ENCODE peak calls at places on chromosomes 12 and 14, in eight cellular contexts. C is endothelial cell of umbilical vein; X is H1; S is fibroblast of lung; T is CD8-positive, alpha-beta memory T cell; V is right lobe of liver; N is HepG2; M is right atrium auricular region. G is an unnamed sample.
A peak's percentile ranks its signal among the peaks of the same experiment; 100 is the strongest.

GRCh38 chr12:1126089-1126488 is 135.1 kb downstream of the ERC1 start:
- DNase-seq in C (no peak), X (no peak), S (no peak), T (peak; percentile 11), V (no peak), N (no peak), M (no peak), G (peak; percentile 14)

GRCh38 chr14:87935895-87936294 is 57.1 kb downstream of the GALC start:
- DNase-seq in C (no peak), X (no peak), S (no peak), T (no peak), V (no peak), N (no peak), M (no peak), G (no peak)

GRCh38 chr14:68771631-68772030 is 21.2 kb downstream of the ZFP36L1 start:
- DNase-seq in C (peak; percentile 90), X (no peak), S (no peak), T (no peak), V (no peak), N (no peak), M (no peak), G (peak; percentile 23)

GRCh38 chr12:11695321-11695720 is 45.8 kb downstream of the ETV6 start:
- DNase-seq in C (no peak), X (no peak), S (peak; percentile 47), T (no peak), V (no peak), N (no peak), M (no peak), G (no peak)

GRCh38 chr14:90940318-90940962 is 120.0 kb downstream of the RPS6KA5 start:
- DNase-seq in C (no peak), X (no peak), S (no peak), T (no peak), V (no peak), N (no peak), M (no peak), G (no peak)

GRCh38 chr14:51224551-51224950 is 15.5 kb upstream of the TMX1 start:
- DNase-seq in C (no peak), X (no peak), S (no peak), T (no peak), V (no peak), N (no peak), M (no peak), G (no peak)

GRCh38 chr12:107497231-107497630 is 188.4 kb upstream of the PWP1 start:
- DNase-seq in C (no peak), X (no peak), S (no peak), T (no peak), V (no peak), N (no peak), M (no peak), G (no peak)

GRCh38 chr12:26878661-26879119 is 45.7 kb upstream of the ITPR2 start:
- DNase-seq in C (peak; percentile 93), X (no peak), S (no peak), T (no peak), V (peak; percentile 92), N (no peak), M (peak; percentile 70), G (no peak)

DNA sequence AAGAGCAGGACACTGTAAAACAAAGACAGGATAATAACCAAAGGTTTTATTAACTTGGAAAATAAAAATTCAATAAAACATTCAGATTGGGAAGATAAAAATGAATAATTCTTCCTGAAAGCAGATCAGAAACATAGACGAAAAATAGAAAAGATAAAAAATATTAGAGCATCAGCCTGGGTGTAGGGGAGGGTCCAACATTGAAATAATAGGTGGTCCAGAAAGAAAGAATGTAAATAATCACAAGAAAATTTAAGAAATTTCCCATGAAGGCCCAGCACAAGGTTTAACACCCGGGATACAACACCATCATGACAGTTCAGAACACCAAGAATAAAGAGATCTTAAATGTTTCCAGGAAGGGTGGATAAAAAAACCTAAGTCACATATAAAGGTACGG is 31.0 kb upstream of the DICER1 start:
- DNase-seq in C (no peak), X (no peak), S (no peak), T (no peak), V (no peak), N (no peak), M (no peak), G (no peak)
- H3K4me1 ChIP-seq in C (peaks cover 37% of the 10 kb centered on the region), X (no peaks in the 10 kb centered on the region), S (peaks cover 2% of the 10 kb centered on the region), T (no peaks in the 10 kb centered on the region), V (peaks cover 33% of the 10 kb centered on the region), N (peaks cover 22% of the 10 kb centered on the region), M (no peaks in the 10 kb centered on the region), G (no peaks in the 10 kb centered on the region)

GRCh38 chr12:69688021-69688420 is 11.1 kb downstream of the BEST3 start:
- DNase-seq in C (peak; percentile 74), X (no peak), S (no peak), T (no peak), V (no peak), N (peak; percentile 6), M (no peak), G (no peak)

GRCh38 chr12:69686731-69687130 is 12.4 kb downstream of the BEST3 start:
- DNase-seq in C (peak; percentile 19), X (no peak), S (no peak), T (no peak), V (no peak), N (no peak), M (no peak), G (no peak)

GRCh38 chr12:69685810-69686209 is 13.3 kb downstream of the BEST3 start:
- DNase-seq in C (peak; percentile 8), X (no peak), S (peak; percentile 2), T (no peak), V (no peak), N (no peak), M (no peak), G (no peak)

GRCh38 chr12:69688496-69689427 is 10.3 kb downstream of the BEST3 start:
- DNase-seq in C (peak; percentile 96), X (peak; percentile 58), S (peak; percentile 84), T (no peak), V (peak; percentile 62), N (peak; percentile 44), M (peak; percentile 70), G (no peak)

DNA sequence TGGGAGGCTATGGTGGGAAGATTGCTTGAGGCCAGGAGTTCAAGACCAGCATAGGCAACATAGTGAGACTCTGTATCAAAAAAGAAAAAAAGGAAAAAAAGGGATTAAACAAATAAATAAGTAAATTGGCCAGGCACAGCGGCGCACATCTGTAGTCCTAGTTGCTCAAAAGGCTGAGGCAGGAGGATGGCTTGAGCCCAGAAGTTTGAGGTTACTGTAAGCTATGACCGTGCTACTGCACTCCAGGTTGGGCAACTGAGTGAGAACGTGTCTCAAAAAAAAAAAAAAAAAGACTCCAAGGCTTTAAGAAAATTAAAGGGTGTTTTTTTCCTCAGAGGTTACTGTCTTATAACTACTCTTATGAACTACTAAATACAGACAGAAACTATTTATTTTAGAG is 11.7 kb downstream of the BEST3 start:
- DNase-seq in C (no peak), X (no peak), S (peak; percentile 31), T (no peak), V (no peak), N (no peak), M (no peak), G (no peak)
- H3K27ac ChIP-seq in C (no peak overlapping the region), X (no peak overlapping the region), S (no peak overlapping the region), T (no peak overlapping the region), V (no peak overlapping the region), N (no peak overlapping the region), M (no peak overlapping the region), G (no peak overlapping the region)

GRCh38 chr14:31142455-31143087 is 65.0 kb downstream of the HECTD1 start:
- DNase-seq in C (no peak), X (no peak), S (no peak), T (no peak), V (no peak), N (no peak), M (no peak), G (no peak)
- H3K36me3 ChIP-seq in C (peaks cover 28% of the 10 kb centered on the region), X (peaks cover 6% of the 10 kb centered on the region), S (peaks cover 8% of the 10 kb centered on the region), T (peaks cover 11% of the 10 kb centered on the region), V (peaks cover 99% of the 10 kb centered on the region), N (peaks cover 46% of the 10 kb centered on the region), M (peaks cover 83% of the 10 kb centered on the region), G (peaks cover 33% of the 10 kb centered on the region)

DNA sequence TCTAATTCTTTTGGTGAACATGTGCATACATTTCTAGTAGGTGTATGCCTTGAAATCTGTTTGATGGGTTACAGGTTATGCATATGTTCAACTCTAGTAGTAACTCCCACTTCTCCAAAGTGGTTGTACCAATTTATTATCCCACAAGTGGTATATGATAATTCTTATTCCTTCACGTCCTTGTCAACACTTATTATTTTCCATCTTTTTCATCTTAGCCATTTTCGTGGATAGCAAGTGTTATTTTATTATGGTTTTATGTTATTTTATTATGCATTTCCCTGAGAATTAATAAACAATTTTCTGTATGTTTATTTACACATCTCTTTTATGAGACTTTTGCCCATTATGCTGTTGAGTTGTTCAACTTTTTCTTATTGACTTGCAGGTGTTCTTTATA is 11.2 kb upstream of the AMIGO2 start:
- DNase-seq in C (no peak), X (no peak), S (no peak), T (no peak), V (no peak), N (no peak), M (no peak), G (no peak)
- H3K4me1 ChIP-seq in C (peaks cover 32% of the 10 kb centered on the region), X (no peaks in the 10 kb centered on the region), S (peaks cover 13% of the 10 kb centered on the region), T (peaks cover 9% of the 10 kb centered on the region), V (no peaks in the 10 kb centered on the region), N (peaks cover 27% of the 10 kb centered on the region), M (no peaks in the 10 kb centered on the region), G (peaks cover 4% of the 10 kb centered on the region)

GRCh38 chr12:88578821-88579518 is 1.3 kb downstream of the KITLG start:
- DNase-seq in C (peak; percentile 49), X (peak; percentile 57), S (no peak), T (no peak), V (no peak), N (peak; percentile 37), M (no peak), G (no peak)

GRCh38 chr12:88577537-88577936 is 2.7 kb downstream of the KITLG start:
- DNase-seq in C (peak; percentile 31), X (no peak), S (no peak), T (no peak), V (no peak), N (no peak), M (no peak), G (no peak)

GRCh38 chr12:88578274-88578673 is 2.0 kb downstream of the KITLG start:
- DNase-seq in C (peak; percentile 39), X (no peak), S (no peak), T (no peak), V (no peak), N (peak; percentile 29), M (no peak), G (no peak)

GRCh38 chr12:88579572-88579940 is 715 bp downstream of the KITLG start:
- DNase-seq in C (no peak), X (peak; percentile 63), S (no peak), T (no peak), V (peak; percentile 63), N (no peak), M (no peak), G (no peak)

GRCh38 chr12:88579941-88580871 is at the start of gene KITLG:
- DNase-seq in C (peak; percentile 88), X (peak; percentile 88), S (peak; percentile 91), T (no peak), V (peak; percentile 85), N (peak; percentile 56), M (peak; percentile 83), G (no peak)
- H3K27ac ChIP-seq in C (peak within 1 kb of the TSS; percentile 37), X (peak within 1 kb of the TSS; percentile 19), S (peak within 1 kb of the TSS; percentile 74), T (no peak within 1 kb of the TSS), V (no peak within 1 kb of the TSS), N (no peak within 1 kb of the TSS), M (peak within 1 kb of the TSS; percentile 63), G (no peak within 1 kb of the TSS)

GRCh38 chr12:56324196-56324595 is 8.4 kb upstream of the CNPY2 start:
- DNase-seq in C (no peak), X (no peak), S (no peak), T (no peak), V (no peak), N (no peak), M (no peak), G (no peak)
- H3K36me3 ChIP-seq in C (no peaks in the 10 kb centered on the region), X (peaks cover 4% of the 10 kb centered on the region), S (peaks cover 3% of the 10 kb centered on the region), T (peaks cover 64% of the 10 kb centered on the region), V (peaks cover 82% of the 10 kb centered on the region), N (peaks cover 22% of the 10 kb centered on the region), M (peaks cover 79% of the 10 kb centered on the region), G (peaks cover 31% of the 10 kb centered on the region)

G was measured in naive thymus-derived CD4-positive, alpha-beta T cell.